ENCODE peak calls at places on chromosomes 16 and 17, in six cellular contexts. L, D, K, S, O and T are unnamed samples.

GRCh38 chr17:3526971-3527370 is 30.6 kb downstream of the TRPV3 start:
- DNase-seq in L (no peak), D (no peak), K (no peak), S (no peak), O (no peak), T (no peak)

GRCh38 chr16:12547608-12547922 is 256.1 kb downstream of the CPPED1 start:
- DNase-seq in L (no peak), D (no peak), K (no peak), S (no peak), O (no peak), T (no peak)

GRCh38 chr17:17682737-17683675 is 1.7 kb downstream of the RAI1 start:
- DNase-seq in L (no peak), D (peak; percentile 75), K (peak; percentile 59), S (no peak), O (peak; percentile 73), T (no peak)

GRCh38 chr16:47467501-47467900 is 6.4 kb downstream of the PHKB start:
- DNase-seq in L (no peak), D (no peak), K (no peak), S (no peak), O (peak; percentile 33), T (no peak)

GRCh38 chr16:627458-628239 is 3.1 kb upstream of the WFIKKN1 start:
- DNase-seq in L (no peak), D (no peak), K (no peak), S (peak; percentile 53), O (peak; percentile 30), T (no peak)

GRCh38 chr16:63289834-63290460 is 1253.7 kb upstream of the CDH8 start:
- DNase-seq in L (peak; percentile 44), D (peak; percentile 80), K (peak; percentile 69), S (peak; percentile 77), O (peak; percentile 20), T (no peak)

GRCh38 chr17:10265100-10265810 is 66.8 kb upstream of the GAS7 start:
- DNase-seq in L (no peak), D (no peak), K (no peak), S (no peak), O (no peak), T (peak; percentile 23)

GRCh38 chr17:31318298-31319190 is 2.9 kb downstream of the EVI2A start:
- DNase-seq in L (no peak), D (peak; percentile 29), K (no peak), S (no peak), O (peak; percentile 33), T (peak; percentile 63)

GRCh38 chr16:677306-678190 is 2.1 kb downstream of the RHBDL1 start:
- DNase-seq in L (no peak), D (peak; percentile 77), K (peak; percentile 74), S (peak; percentile 87), O (no peak), T (no peak)

GRCh38 chr17:2685696-2686095 is 25.9 kb downstream of the CLUH start:
- DNase-seq in L (no peak), D (no peak), K (no peak), S (peak; percentile 58), O (no peak), T (no peak)

GRCh38 chr17:70355185-70355584 is 185.9 kb downstream of the KCNJ2 start:
- DNase-seq in L (no peak), D (no peak), K (no peak), S (no peak), O (no peak), T (no peak)

GRCh38 chr17:70353408-70354092 is 184.2 kb downstream of the KCNJ2 start:
- DNase-seq in L (no peak), D (no peak), K (no peak), S (no peak), O (no peak), T (no peak)

GRCh38 chr17:70352834-70353233 is 183.5 kb downstream of the KCNJ2 start:
- DNase-seq in L (no peak), D (no peak), K (no peak), S (no peak), O (no peak), T (no peak)

GRCh38 chr17:70357196-70357595 is 187.9 kb downstream of the KCNJ2 start:
- DNase-seq in L (no peak), D (no peak), K (no peak), S (no peak), O (no peak), T (no peak)
- TF ChIP-seq CREB1 in L (no peak), D (no peak), K (no peak), S (no peak), O (no peak), T (no peak)

DNA sequence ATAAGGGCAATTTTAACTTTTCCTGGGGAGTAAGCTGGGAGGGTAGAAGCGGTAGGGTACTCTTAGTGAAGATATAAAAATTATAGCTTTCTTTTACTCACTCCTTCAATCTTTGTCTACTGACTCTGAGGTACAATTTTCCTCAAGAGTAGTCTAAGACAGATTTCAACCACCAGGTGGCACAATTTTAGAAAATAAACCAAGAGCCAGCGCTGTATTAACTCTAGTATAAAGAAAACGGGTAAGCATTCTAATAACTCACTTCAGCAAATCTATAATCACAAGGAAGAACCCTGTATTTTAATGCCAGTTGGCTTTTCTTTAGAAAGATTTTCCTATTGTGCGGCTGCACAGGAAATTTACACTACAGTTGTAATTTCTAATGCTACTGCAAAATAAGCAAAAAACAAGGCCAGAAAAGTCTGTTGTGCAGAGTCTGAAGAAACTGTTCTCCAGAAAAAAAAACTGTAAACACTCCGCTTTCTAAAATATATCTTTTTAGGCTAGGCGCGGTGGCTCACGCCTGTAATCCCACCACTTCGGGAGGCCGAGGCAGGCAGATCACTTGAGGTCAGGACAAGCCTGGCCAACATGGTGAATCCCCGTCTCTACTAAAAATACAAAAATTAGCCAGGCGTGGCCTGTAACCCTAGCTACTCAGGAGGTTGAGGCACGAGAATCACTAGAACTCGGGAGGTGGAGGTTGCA is 1.9 kb downstream of the CMC2 start:
- DNase-seq in L (peak; percentile 65), D (peak; percentile 82), K (no peak), S (no peak), O (peak; percentile 77), T (no peak)
- TF ChIP-seq CREB1 in L (no peak), D (no peak), K (no peak), S (no peak), O (no peak), T (no peak)

GRCh38 chr17:4870850-4871249 is 28.5 kb upstream of the C17orf107 start:
- DNase-seq in L (no peak), D (no peak), K (no peak), S (no peak), O (no peak), T (no peak)

GRCh38 chr17:4872786-4873185 is 26.6 kb upstream of the C17orf107 start:
- DNase-seq in L (no peak), D (no peak), K (no peak), S (no peak), O (no peak), T (no peak)

DNA sequence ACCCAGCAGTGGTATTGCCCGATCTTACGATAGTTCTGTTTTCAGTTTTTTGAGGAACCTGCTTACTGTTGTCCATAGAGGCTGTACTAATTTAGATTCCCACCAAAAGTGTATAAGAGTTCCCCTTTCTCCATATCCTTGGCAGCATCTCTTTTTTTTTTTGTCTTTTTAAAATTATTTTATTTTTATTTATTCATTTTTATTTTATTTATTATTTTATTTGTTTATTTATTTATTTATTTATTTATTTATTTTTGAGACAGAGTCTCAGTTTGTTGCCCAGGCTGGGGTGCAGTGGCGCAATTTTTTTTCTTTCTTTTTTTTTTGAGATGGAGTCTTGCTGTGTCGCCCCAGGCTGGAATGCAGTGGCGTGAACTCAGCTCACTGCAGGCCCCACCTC is 29.7 kb upstream of the C17orf107 start:
- DNase-seq in L (no peak), D (no peak), K (no peak), S (no peak), O (no peak), T (no peak)
- TF ChIP-seq CREB1 in L (no peak), D (no peak), K (no peak), S (no peak), O (no peak), T (no peak)

DNA sequence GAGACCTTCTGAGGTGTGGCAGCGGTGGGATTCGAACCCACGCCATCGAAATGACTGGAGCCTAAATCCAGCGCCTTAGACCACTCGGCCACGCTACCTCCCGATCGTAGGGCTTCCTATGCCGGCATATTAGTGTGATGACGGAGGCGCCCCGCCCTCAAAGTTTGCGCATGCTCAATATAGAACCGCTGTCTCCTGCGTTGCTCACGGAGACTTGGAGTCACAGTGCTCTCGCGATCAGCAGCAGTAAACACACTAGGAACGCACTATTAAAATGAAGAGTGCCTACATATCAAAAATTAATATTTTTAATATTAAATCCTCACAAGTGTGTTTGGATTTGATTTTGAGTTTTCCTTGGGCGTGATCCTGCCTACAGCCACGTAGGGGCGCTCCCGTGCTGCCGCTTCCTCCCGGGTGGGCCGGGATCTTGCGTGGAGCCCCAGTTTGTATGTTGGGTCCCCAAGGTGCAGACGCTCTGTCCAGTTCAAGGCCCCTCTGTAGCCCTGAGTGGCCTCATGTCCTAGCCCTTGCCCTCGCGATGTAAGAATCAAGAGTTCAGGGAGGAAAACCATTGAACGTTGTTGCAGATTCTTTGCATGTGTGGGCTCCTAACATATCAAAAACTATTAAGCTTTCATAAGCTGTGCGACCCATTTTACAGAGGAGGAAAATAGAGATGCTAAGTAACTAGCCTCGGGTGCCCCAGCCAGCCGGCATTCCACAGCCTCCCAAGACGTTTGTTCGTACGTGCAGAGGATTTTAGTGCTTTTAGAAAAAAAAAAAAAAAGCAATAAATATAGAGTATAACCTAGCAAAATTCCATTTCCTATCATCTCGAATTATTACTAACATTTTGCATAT is 10.2 kb upstream of the EEF2K start:
- DNase-seq in L (peak; percentile 92), D (peak; percentile 88), K (peak; percentile 91), S (peak; percentile 98), O (peak; percentile 91), T (peak; percentile 95)
- TF ChIP-seq CREB1 in L (no peak), D (peak; percentile 48), K (no peak), S (peak; percentile 52), O (peak; percentile 51), T (no peak)

GRCh38 chr16:68244903-68245853 is at the start of gene PLA2G15:
- DNase-seq in L (peak; percentile 87), D (peak; percentile 97), K (peak; percentile 98), S (peak; percentile 98), O (peak; percentile 96), T (no peak)
- TF ChIP-seq CREB1 in L (no peak), D (peak; percentile 74), K (no peak), S (peak; percentile 69), O (peak; percentile 75), T (peak; percentile 76)

GRCh38 chr17:81066072-81066471 is 31.1 kb downstream of the BAIAP2 start:
- DNase-seq in L (no peak), D (no peak), K (no peak), S (no peak), O (no peak), T (no peak)
- TF ChIP-seq CREB1 in L (no peak), D (no peak), K (no peak), S (no peak), O (no peak), T (no peak)

DNA sequence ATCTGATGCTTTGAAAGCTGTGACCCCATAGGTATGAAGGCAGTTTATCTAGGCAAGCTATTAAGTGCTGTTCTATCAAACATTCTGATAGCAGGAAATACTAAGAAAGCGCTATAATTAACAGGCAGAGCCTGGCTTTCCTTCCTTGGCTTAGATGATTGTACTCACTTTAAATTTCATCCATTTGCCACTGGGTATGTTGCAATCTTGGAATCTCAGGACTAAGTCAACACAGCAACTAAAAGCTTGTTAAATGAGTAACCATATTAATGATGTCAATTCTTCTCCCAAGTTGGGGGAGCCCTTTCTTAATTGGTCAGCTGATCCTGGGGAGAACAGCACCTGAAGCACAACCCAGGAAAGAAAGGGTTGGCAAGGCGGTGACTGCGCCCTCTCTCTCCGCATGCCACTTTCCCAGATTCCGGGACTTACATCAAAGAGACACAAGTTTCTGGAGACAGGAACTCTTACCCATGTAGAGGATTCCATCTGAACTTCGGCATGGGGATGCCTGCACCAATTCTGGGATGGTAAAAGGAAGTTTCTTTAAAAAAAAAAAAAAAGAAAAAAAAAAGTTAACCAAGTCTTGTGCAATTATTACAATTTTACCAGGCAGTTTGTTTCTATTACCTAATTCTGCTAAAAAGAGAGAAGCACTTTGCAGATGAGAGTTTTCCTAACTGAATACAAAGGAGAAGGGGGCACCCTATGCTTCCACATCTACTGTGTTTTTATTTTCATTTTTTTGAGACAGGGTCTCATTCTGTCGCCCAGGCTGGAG is 54.5 kb upstream of the ICAM2 start:
- DNase-seq in L (peak; percentile 82), D (no peak), K (no peak), S (no peak), O (no peak), T (no peak)
- TF ChIP-seq CREB1 in L (peak; percentile 21), D (no peak), K (no peak), S (no peak), O (no peak), T (no peak)